ENCODE peak calls at places on chromosomes 7 and 10, in four cellular contexts. C, X, U and S are unnamed samples.

GRCh38 chr7:110856704-110857103 is 234.2 kb upstream of the LRRN3 start:
- DNase-seq in C (no peak), X (peak), U (no peak), S (no peak)

GRCh38 chr10:36801660-36802059 is 323.7 kb upstream of the ANKRD30A start:
- DNase-seq in C (no peak), X (no peak), U (no peak), S (no peak)

GRCh38 chr10:61138728-61139127 is 194.7 kb upstream of the RHOBTB1 start:
- DNase-seq in C (no peak), X (no peak), U (no peak), S (no peak)

GRCh38 chr7:158308001-158308400 is 279.6 kb downstream of the PTPRN2 start:
- DNase-seq in C (no peak), X (no peak), U (no peak), S (no peak)

GRCh38 chr10:88473989-88474883 is 108.9 kb downstream of the RNLS start:
- DNase-seq in C (no peak), X (no peak), U (no peak), S (no peak)

GRCh38 chr7:73436031-73436929 is 2.7 kb downstream of the FZD9 start:
- DNase-seq in C (no peak), X (peak), U (no peak), S (peak)

GRCh38 chr10:77925410-77925794 is 1.2 kb downstream of the DLG5 start:
- DNase-seq in C (no peak), X (no peak), U (no peak), S (peak)

GRCh38 chr7:148747274-148747673 is 48.6 kb downstream of the CUL1 start:
- DNase-seq in C (no peak), X (peak), U (peak), S (no peak)

GRCh38 chr7:82017334-82017943 is 247.6 kb upstream of the HGF start:
- DNase-seq in C (no peak), X (peak), U (no peak), S (peak)

GRCh38 chr7:151122794-151123484 is 36.7 kb downstream of the AGAP3 start:
- DNase-seq in C (no peak), X (no peak), U (no peak), S (no peak)

GRCh38 chr10:79930751-79931150 is 18.2 kb downstream of the SFTPD start:
- DNase-seq in C (no peak), X (no peak), U (no peak), S (no peak)

GRCh38 chr7:98630149-98630548 is 13.1 kb downstream of the NPTX2 start:
- DNase-seq in C (no peak), X (no peak), U (no peak), S (no peak)

GRCh38 chr10:131213651-131214505 is 97.6 kb downstream of the TCERG1L start:
- DNase-seq in C (no peak), X (no peak), U (no peak), S (no peak)

GRCh38 chr7:2720024-2720423 is 32.0 kb downstream of the AMZ1 start:
- DNase-seq in C (no peak), X (no peak), U (no peak), S (no peak)

GRCh38 chr7:48337012-48337621 is 165.9 kb downstream of the ABCA13 start:
- DNase-seq in C (no peak), X (peak), U (no peak), S (peak)

GRCh38 chr10:131792809-131793208 is 108.0 kb upstream of the PPP2R2D start:
- DNase-seq in C (no peak), X (no peak), U (no peak), S (no peak)

GRCh38 chr10:60312818-60313588 is 76.7 kb downstream of the ANK3 start:
- DNase-seq in C (no peak), X (no peak), U (peak), S (no peak)

GRCh38 chr7:71604818-71605414 is 473.0 kb downstream of the GALNT17 start:
- DNase-seq in C (no peak), X (no peak), U (no peak), S (no peak)

GRCh38 chr7:44618754-44619153 is 12.3 kb downstream of the OGDH start:
- DNase-seq in C (no peak), X (no peak), U (no peak), S (no peak)

GRCh38 chr10:104308439-104308903 is 29.8 kb downstream of the ITPRIP start:
- DNase-seq in C (peak), X (no peak), U (no peak), S (no peak)

GRCh38 chr7:100585511-100586265 is at the start of gene LRCH4:
- DNase-seq in C (no peak), X (no peak), U (peak), S (peak)

GRCh38 chr10:119786117-119786769 is 60.4 kb downstream of the INPP5F start:
- DNase-seq in C (no peak), X (peak), U (no peak), S (no peak)

GRCh38 chr7:98788921-98789320 is 80.9 kb downstream of the TMEM130 start:
- DNase-seq in C (no peak), X (no peak), U (no peak), S (no peak)

GRCh38 chr10:51162002-51162401 is 87.7 kb downstream of the PRKG1 start:
- DNase-seq in C (no peak), X (no peak), U (no peak), S (peak)

GRCh38 chr7:106485031-106485551 is 175.9 kb downstream of the CCDC71L start:
- DNase-seq in C (no peak), X (no peak), U (no peak), S (no peak)

GRCh38 chr10:117345143-117345542 is 30.1 kb downstream of the PDZD8 start:
- DNase-seq in C (no peak), X (no peak), U (no peak), S (no peak)

GRCh38 chr10:6530211-6530840 is 49.8 kb downstream of the PRKCQ start:
- DNase-seq in C (no peak), X (no peak), U (no peak), S (no peak)

GRCh38 chr7:140281960-140282359 is 105.2 kb upstream of the KDM7A start:
- DNase-seq in C (no peak), X (no peak), U (no peak), S (no peak)

DNA sequence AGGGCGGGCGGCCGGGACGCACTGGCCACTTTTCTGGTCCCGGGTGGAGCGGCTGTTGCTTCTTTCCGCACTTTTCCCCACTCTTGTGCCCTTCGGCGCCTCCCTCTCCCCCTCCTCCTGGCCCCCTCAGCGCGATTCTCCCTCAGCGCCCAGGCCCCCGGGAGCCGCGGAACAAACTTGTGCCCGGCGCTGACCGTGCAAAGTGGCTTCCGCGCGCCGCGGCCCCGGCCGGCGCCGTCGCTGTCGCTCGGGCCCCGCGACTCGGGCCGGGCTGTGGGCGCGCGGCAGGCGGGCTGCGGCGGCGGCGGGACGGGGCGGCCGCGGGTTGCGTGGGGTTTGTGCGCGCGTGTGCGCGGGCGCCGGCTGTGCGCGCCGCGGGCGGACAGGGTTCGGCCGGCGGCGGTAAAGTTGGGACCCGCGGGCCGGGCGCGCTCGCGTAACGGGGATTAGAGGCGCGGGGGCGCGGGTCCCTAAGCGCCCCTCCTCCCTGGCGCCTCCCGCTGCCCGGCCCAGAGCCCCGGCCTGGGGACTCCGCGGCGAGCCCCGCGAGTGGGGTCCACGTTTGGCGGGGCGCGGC is 674 bp downstream of the ZEB1 start:
- DNase-seq in C (no peak), X (no peak), U (peak), S (peak)
- TF ChIP-seq SMC3 in C (no peak), X (no peak), U (no peak), S (no peak)

GRCh38 chr10:84329986-84330651 is 1.7 kb downstream of the CCSER2 start:
- DNase-seq in C (peak), X (no peak), U (no peak), S (no peak)
- TF ChIP-seq NFIC in C (peak), X (no peak), U (no peak), S (no peak)

GRCh38 chr7:28400838-28401360 is 11.4 kb upstream of the CREB5 start:
- DNase-seq in C (no peak), X (no peak), U (no peak), S (no peak)
- TF ChIP-seq SMC3 in C (no peak), X (no peak), U (no peak), S (no peak)

GRCh38 chr7:109793-110556 is 82.4 kb upstream of the FAM20C start:
- DNase-seq in C (no peak), X (no peak), U (no peak), S (no peak)

GRCh38 chr7:115274-115911 is 77.0 kb upstream of the FAM20C start:
- DNase-seq in C (no peak), X (no peak), U (no peak), S (no peak)

GRCh38 chr7:110557-111232 is 81.7 kb upstream of the FAM20C start:
- DNase-seq in C (no peak), X (no peak), U (no peak), S (no peak)

GRCh38 chr7:111591-111990 is 80.8 kb upstream of the FAM20C start:
- DNase-seq in C (no peak), X (no peak), U (no peak), S (no peak)

DNA sequence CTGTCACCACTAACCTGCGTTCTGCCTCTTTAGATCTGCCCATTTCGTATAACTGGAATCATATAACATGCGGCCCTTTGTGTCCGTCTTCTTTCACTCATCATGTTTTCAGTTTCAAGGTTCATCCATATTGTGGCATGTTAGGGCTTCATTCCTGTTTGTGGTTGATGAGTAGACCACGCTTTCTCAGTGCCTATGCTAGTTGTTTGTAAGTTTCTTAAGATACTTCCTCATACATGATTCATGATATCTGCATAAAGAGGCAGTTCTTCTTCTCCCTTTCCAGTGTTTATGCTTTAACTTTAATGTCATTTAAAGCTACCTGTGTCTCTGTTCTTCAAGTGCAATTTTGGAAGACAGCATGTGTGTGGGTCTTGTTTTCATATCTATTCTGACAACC is 79.5 kb upstream of the FAM20C start:
- DNase-seq in C (no peak), X (no peak), U (no peak), S (no peak)
- TF ChIP-seq NFIC in C (no peak), X (no peak), U (no peak), S (no peak)